ENCODE peak calls at places on chromosomes 3 and 15, in nine cellular contexts. S, X, C, Q, T, Z, M, G and H are unnamed samples.

GRCh38 chr3:123090700-123091585 is 24.1 kb downstream of the PDIA5 start:
- DNase-seq in S (no peak), X (peak), C (no peak), Q (peak), T (no peak), Z (no peak), M (no peak), G (no peak), H (peak)

GRCh38 chr3:71070497-71071465 is 512.7 kb downstream of the FOXP1 start:
- DNase-seq in S (peak), X (no peak), C (no peak), Q (no peak), T (no peak), Z (no peak), M (no peak), G (no peak), H (no peak)

GRCh38 chr3:10471337-10471721 is 34.1 kb downstream of the ATP2B2 start:
- DNase-seq in S (peak), X (no peak), C (no peak), Q (peak), T (no peak), Z (no peak), M (no peak), G (no peak), H (no peak)

GRCh38 chr3:172201136-172201989 is 162.0 kb downstream of the FNDC3B start:
- DNase-seq in S (peak), X (peak), C (no peak), Q (peak), T (peak), Z (peak), M (no peak), G (peak), H (no peak)

GRCh38 chr3:102790742-102791141 is 355.9 kb downstream of the ZPLD1 start:
- DNase-seq in S (no peak), X (peak), C (no peak), Q (no peak), T (no peak), Z (no peak), M (no peak), G (no peak), H (no peak)

GRCh38 chr3:134060561-134061385 is 31.0 kb upstream of the SLCO2A1 start:
- DNase-seq in S (no peak), X (no peak), C (no peak), Q (no peak), T (no peak), Z (no peak), M (no peak), G (no peak), H (no peak)

GRCh38 chr15:74907277-74907870 is 723 bp upstream of the FAM219B start:
- DNase-seq in S (no peak), X (no peak), C (no peak), Q (no peak), T (no peak), Z (no peak), M (no peak), G (no peak), H (no peak)

GRCh38 chr15:51319539-51319938 is 18.9 kb downstream of the CYP19A1 start:
- DNase-seq in S (no peak), X (no peak), C (no peak), Q (no peak), T (no peak), Z (no peak), M (no peak), G (no peak), H (no peak)

GRCh38 chr15:92883643-92884458 is 16.3 kb upstream of the CHD2 start:
- DNase-seq in S (peak), X (peak), C (peak), Q (peak), T (no peak), Z (no peak), M (no peak), G (no peak), H (peak)

GRCh38 chr15:60044636-60045273 is 40.6 kb downstream of the FOXB1 start:
- DNase-seq in S (no peak), X (peak), C (peak), Q (no peak), T (no peak), Z (no peak), M (no peak), G (no peak), H (no peak)

GRCh38 chr15:89900849-89901248 is 7.1 kb upstream of the AP3S2 start:
- DNase-seq in S (no peak), X (no peak), C (no peak), Q (no peak), T (no peak), Z (no peak), M (no peak), G (no peak), H (no peak)

GRCh38 chr3:193830791-193831191 is 237.8 kb downstream of the OPA1 start:
- DNase-seq in S (no peak), X (no peak), C (no peak), Q (peak), T (no peak), Z (peak), M (no peak), G (no peak), H (peak)

GRCh38 chr15:80674245-80674614 is 20.9 kb upstream of the ABHD17C start:
- DNase-seq in S (no peak), X (no peak), C (no peak), Q (no peak), T (no peak), Z (no peak), M (no peak), G (no peak), H (no peak)

GRCh38 chr3:138184994-138185393 is 2.1 kb upstream of the ARMC8 start:
- DNase-seq in S (peak), X (peak), C (no peak), Q (no peak), T (no peak), Z (no peak), M (no peak), G (no peak), H (no peak)

GRCh38 chr3:12318758-12319621 is 30.1 kb downstream of the PPARG start:
- DNase-seq in S (no peak), X (no peak), C (no peak), Q (no peak), T (no peak), Z (no peak), M (no peak), G (no peak), H (no peak)

GRCh38 chr3:53715815-53716483 is 130.3 kb downstream of the CHDH start:
- DNase-seq in S (no peak), X (no peak), C (no peak), Q (no peak), T (no peak), Z (no peak), M (no peak), G (no peak), H (no peak)

GRCh38 chr3:23183731-23184130 is 19.4 kb upstream of the UBE2E2 start:
- DNase-seq in S (peak), X (peak), C (peak), Q (peak), T (no peak), Z (no peak), M (no peak), G (no peak), H (no peak)

GRCh38 chr3:146161725-146162047 is 702 bp upstream of the PLOD2 start:
- DNase-seq in S (peak), X (no peak), C (no peak), Q (no peak), T (peak), Z (no peak), M (no peak), G (no peak), H (peak)

GRCh38 chr3:16697437-16698258 is 92.4 kb upstream of the DAZL start:
- DNase-seq in S (peak), X (peak), C (no peak), Q (no peak), T (no peak), Z (no peak), M (no peak), G (no peak), H (no peak)

GRCh38 chr3:66153471-66153870 is 67.3 kb upstream of the SLC25A26 start:
- DNase-seq in S (no peak), X (no peak), C (no peak), Q (no peak), T (no peak), Z (no peak), M (peak), G (no peak), H (no peak)

GRCh38 chr3:184378650-184379374 is 805 bp upstream of the THPO start:
- DNase-seq in S (no peak), X (no peak), C (no peak), Q (no peak), T (no peak), Z (no peak), M (no peak), G (no peak), H (no peak)

GRCh38 chr3:36648241-36649034 is 115.9 kb downstream of the DCLK3 start:
- DNase-seq in S (no peak), X (peak), C (no peak), Q (no peak), T (no peak), Z (no peak), M (no peak), G (no peak), H (no peak)

GRCh38 chr3:195030791-195031321 is 240.1 kb downstream of the XXYLT1 start:
- DNase-seq in S (peak), X (peak), C (no peak), Q (no peak), T (no peak), Z (no peak), M (no peak), G (no peak), H (no peak)

GRCh38 chr3:23811117-23811487 is 5.3 kb downstream of the UBE2E1 start:
- DNase-seq in S (peak), X (no peak), C (no peak), Q (peak), T (no peak), Z (no peak), M (no peak), G (no peak), H (no peak)

GRCh38 chr3:124707667-124708066 is 22.6 kb upstream of the UMPS start:
- DNase-seq in S (peak), X (peak), C (no peak), Q (no peak), T (no peak), Z (no peak), M (no peak), G (no peak), H (no peak)

GRCh38 chr3:159816507-159816906 is 172.1 kb upstream of the IL12A start:
- DNase-seq in S (no peak), X (no peak), C (no peak), Q (no peak), T (no peak), Z (no peak), M (no peak), G (no peak), H (no peak)

GRCh38 chr3:52405066-52405465 is 39.8 kb downstream of the SEMA3G start:
- DNase-seq in S (no peak), X (no peak), C (no peak), Q (no peak), T (peak), Z (no peak), M (no peak), G (no peak), H (no peak)

GRCh38 chr15:74402337-74402839 is 31.4 kb downstream of the SEMA7A start:
- DNase-seq in S (no peak), X (no peak), C (no peak), Q (no peak), T (no peak), Z (no peak), M (no peak), G (no peak), H (no peak)

GRCh38 chr3:141796436-141797166 is 33.4 kb downstream of the GRK7 start:
- DNase-seq in S (no peak), X (no peak), C (peak), Q (no peak), T (no peak), Z (no peak), M (no peak), G (no peak), H (no peak)

GRCh38 chr15:96160269-96160668 is 170.2 kb upstream of the NR2F2 start:
- DNase-seq in S (peak), X (no peak), C (no peak), Q (peak), T (peak), Z (no peak), M (no peak), G (peak), H (no peak)

GRCh38 chr3:89113887-89114840 is 6.7 kb downstream of the EPHA3 start:
- DNase-seq in S (peak), X (no peak), C (no peak), Q (peak), T (peak), Z (peak), M (peak), G (peak), H (peak)

GRCh38 chr3:188296761-188297689 is 143.1 kb downstream of the LPP start:
- DNase-seq in S (peak), X (peak), C (peak), Q (no peak), T (no peak), Z (no peak), M (no peak), G (no peak), H (no peak)

GRCh38 chr3:171261487-171261886 is 198.7 kb downstream of the TNIK start:
- DNase-seq in S (no peak), X (peak), C (no peak), Q (no peak), T (no peak), Z (no peak), M (no peak), G (no peak), H (no peak)

GRCh38 chr3:11078826-11079520 is 75.3 kb upstream of the HRH1 start:
- DNase-seq in S (no peak), X (no peak), C (no peak), Q (no peak), T (no peak), Z (no peak), M (no peak), G (no peak), H (no peak)

GRCh38 chr15:68564173-68564572 is 14.6 kb upstream of the CORO2B start:
- DNase-seq in S (no peak), X (no peak), C (no peak), Q (no peak), T (no peak), Z (no peak), M (no peak), G (no peak), H (no peak)

GRCh38 chr15:31977812-31978662 is 52.3 kb upstream of the CHRNA7 start:
- DNase-seq in S (peak), X (peak), C (peak), Q (peak), T (peak), Z (peak), M (peak), G (no peak), H (peak)

GRCh38 chr3:117666827-117667226 is 957.2 kb downstream of the TUSC7 start:
- DNase-seq in S (no peak), X (no peak), C (no peak), Q (peak), T (no peak), Z (no peak), M (no peak), G (no peak), H (no peak)

GRCh38 chr15:63939531-63940130 is 105.9 kb upstream of the HERC1 start:
- DNase-seq in S (no peak), X (peak), C (no peak), Q (no peak), T (peak), Z (no peak), M (no peak), G (no peak), H (no peak)

GRCh38 chr3:114668099-114668498 is 374.3 kb downstream of the TIGIT start:
- DNase-seq in S (no peak), X (no peak), C (no peak), Q (no peak), T (no peak), Z (no peak), M (no peak), G (no peak), H (peak)